ENCODE peak calls at places on chromosomes 7 and 10, in eight cellular contexts. U is IMR-90, O is body of pancreas, D is lower leg skin, S is H1, Q is heart left ventricle, R is uterus, N is NB4. P is an unnamed sample.

GRCh38 chr7:44391746-44392617 is 66.6 kb upstream of the CAMK2B start:
- DNase-seq in D (peak), N (no peak), Q (no peak), O (no peak), S (no peak), U (no peak), R (peak), P (no peak)

GRCh38 chr7:18257711-18258110 is 230.1 kb upstream of the PRPS1L1 start:
- DNase-seq in S (no peak), N (no peak), Q (no peak), U (peak), O (no peak), R (no peak), D (no peak), P (peak)

GRCh38 chr10:2914741-2915140 is 152.6 kb upstream of the PFKP start:
- DNase-seq in U (no peak), D (no peak), N (no peak), R (no peak), S (no peak), O (no peak), Q (no peak), P (no peak)

GRCh38 chr7:16926283-16926682 is 44.5 kb upstream of the AGR3 start:
- DNase-seq in N (peak), R (no peak), S (no peak), U (peak), D (peak), Q (peak), O (no peak), P (no peak)

GRCh38 chr10:30384791-30385201 is 35.7 kb upstream of the MTPAP start:
- DNase-seq in Q (no peak), R (no peak), U (peak), S (no peak), D (no peak), N (peak), O (no peak), P (no peak)

GRCh38 chr7:94888542-94888941 is 18.9 kb upstream of the PPP1R9A start:
- DNase-seq in Q (no peak), O (peak), U (no peak), D (no peak), S (no peak), N (no peak), R (no peak), P (no peak)

GRCh38 chr7:76408121-76408560 is 1.4 kb downstream of the SSC4D start:
- DNase-seq in Q (no peak), R (no peak), N (no peak), O (no peak), U (no peak), D (no peak), S (no peak), P (no peak)

GRCh38 chr7:16708980-16709379 is 44.6 kb upstream of the TSPAN13 start:
- DNase-seq in S (no peak), U (peak), D (no peak), N (peak), O (no peak), R (no peak), Q (peak), P (peak)

GRCh38 chr10:71735709-71736569 is 16.4 kb upstream of the C10orf105 start:
- DNase-seq in U (no peak), N (no peak), S (no peak), Q (no peak), D (no peak), R (no peak), O (no peak), P (no peak)

GRCh38 chr7:45267262-45267661 is 109.7 kb downstream of the RAMP3 start:
- DNase-seq in N (no peak), R (no peak), U (peak), O (no peak), D (no peak), S (no peak), Q (no peak), P (no peak)

GRCh38 chr10:91126471-91126870 is 94.0 kb upstream of the PCGF5 start:
- DNase-seq in U (no peak), R (no peak), D (no peak), O (no peak), N (no peak), Q (no peak), S (no peak), P (no peak)

GRCh38 chr7:86904949-86905834 is 154.3 kb downstream of the ELAPOR2 start:
- DNase-seq in D (no peak), N (peak), U (peak), O (peak), S (no peak), R (no peak), Q (no peak), P (no peak)

GRCh38 chr10:123394382-123394781 is 240.2 kb downstream of the BUB3 start:
- DNase-seq in Q (no peak), O (no peak), U (no peak), S (no peak), N (no peak), R (no peak), D (no peak), P (no peak)
- TF ChIP-seq POLR2A in Q (no peak), O (no peak), U (no peak), S (no peak), N (no peak), R (no peak), D (no peak), P (no peak)

GRCh38 chr10:119542990-119543813 is 683 bp upstream of the RGS10 start:
- DNase-seq in N (peak), Q (peak), R (peak), O (peak), S (no peak), U (peak), D (peak), P (peak)
- TF ChIP-seq POLR2A in N (peak), Q (no peak), R (no peak), O (no peak), S (no peak), U (no peak), D (no peak), P (no peak)

DNA sequence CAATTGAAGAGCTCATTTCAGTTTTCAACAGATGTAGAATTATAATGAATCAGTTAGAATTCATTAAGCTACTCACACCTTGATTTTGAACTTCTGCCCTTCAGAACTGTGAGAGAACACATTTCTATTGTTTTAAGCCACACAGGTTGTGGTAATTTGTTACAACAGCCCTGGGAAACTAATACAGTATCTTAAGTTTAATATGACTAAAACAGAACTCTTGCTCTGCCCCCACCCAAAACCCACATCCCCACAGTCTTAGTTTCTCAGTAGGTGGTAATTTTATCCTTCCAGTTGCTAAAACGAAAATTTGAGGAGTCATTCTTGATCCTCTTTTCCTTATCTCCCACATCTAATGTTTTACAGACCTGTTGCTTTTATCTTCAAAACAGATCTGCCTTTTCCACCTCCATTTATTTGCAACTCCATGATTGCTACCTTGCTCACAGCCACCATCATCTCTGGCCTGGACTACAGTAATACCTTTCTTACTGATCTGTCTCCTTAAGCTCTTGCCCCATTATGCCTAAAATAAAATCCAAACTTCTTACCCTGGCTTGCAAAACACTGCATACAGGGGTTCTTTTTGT is 72.8 kb upstream of the NXPH1 start:
- DNase-seq in Q (no peak), N (no peak), R (no peak), D (no peak), S (no peak), O (no peak), U (no peak), P (no peak)
- TF ChIP-seq POLR2A in Q (no peak), N (no peak), R (no peak), D (no peak), S (no peak), O (no peak), U (no peak), P (no peak)

GRCh38 chr10:16832351-16833080 is 15.3 kb upstream of the RSU1 start:
- DNase-seq in Q (no peak), S (no peak), D (no peak), N (no peak), O (peak), U (peak), R (no peak), P (peak)
- TF ChIP-seq POLR2A in Q (no peak), S (no peak), D (no peak), N (no peak), O (peak), U (no peak), R (no peak), P (no peak)